ENCODE peak calls at places on chromosomes 12 and 14, in four cellular contexts. One of them, this sample, is unnamed.

GRCh38 chr12:82931349-82932116 is 244.8 kb downstream of the TMTC2 start:
- DNase-seq in fibroblast of pulmonary artery: no peak
- DNase-seq in AG20443: no peak
- DNase-seq in ELR: no peak
- DNase-seq in this sample: peak; percentile 5

GRCh38 chr12:10153271-10154144 is 18.4 kb downstream of the OLR1 start:
- DNase-seq in fibroblast of pulmonary artery: peak; percentile 73
- DNase-seq in AG20443: peak; percentile 86
- DNase-seq in ELR: peak; percentile 77
- DNase-seq in this sample: peak; percentile 81

GRCh38 chr12:50110127-50110761 is 1.8 kb upstream of the COX14 start:
- DNase-seq in fibroblast of pulmonary artery: no peak
- DNase-seq in AG20443: no peak
- DNase-seq in ELR: no peak
- DNase-seq in this sample: no peak

GRCh38 chr12:51923506-51924365 is 16.4 kb downstream of the ACVRL1 start:
- DNase-seq in fibroblast of pulmonary artery: peak; percentile 48
- DNase-seq in AG20443: peak; percentile 83
- DNase-seq in ELR: peak; percentile 53
- DNase-seq in this sample: no peak

GRCh38 chr12:105492591-105492990 is 162.1 kb downstream of the C12orf75 start:
- DNase-seq in fibroblast of pulmonary artery: peak; percentile 29
- DNase-seq in AG20443: peak; percentile 46
- DNase-seq in ELR: no peak
- DNase-seq in this sample: peak; percentile 64

GRCh38 chr14:22982013-22982476 is 306 bp downstream of the AJUBA start:
- DNase-seq in fibroblast of pulmonary artery: no peak
- DNase-seq in AG20443: no peak
- DNase-seq in ELR: no peak
- DNase-seq in this sample: no peak

GRCh38 chr12:21576431-21576830 is 28.2 kb downstream of the GYS2 start:
- DNase-seq in fibroblast of pulmonary artery: no peak
- DNase-seq in AG20443: no peak
- DNase-seq in ELR: no peak
- DNase-seq in this sample: no peak

GRCh38 chr12:80187660-80188090 is 88.3 kb downstream of the OTOGL start:
- DNase-seq in fibroblast of pulmonary artery: peak; percentile 49
- DNase-seq in AG20443: no peak
- DNase-seq in ELR: peak; percentile 66
- DNase-seq in this sample: peak; percentile 76

GRCh38 chr12:127810026-127810425 is 456.9 kb upstream of the TMEM132C start:
- DNase-seq in fibroblast of pulmonary artery: peak; percentile 63
- DNase-seq in AG20443: peak; percentile 46
- DNase-seq in ELR: peak; percentile 67
- DNase-seq in this sample: peak; percentile 84

GRCh38 chr14:96130854-96131253 is 73.8 kb upstream of the BDKRB2 start:
- DNase-seq in fibroblast of pulmonary artery: peak; percentile 21
- DNase-seq in AG20443: no peak
- DNase-seq in ELR: peak; percentile 43
- DNase-seq in this sample: peak; percentile 78

GRCh38 chr12:76201316-76201715 is 116.8 kb upstream of the NAP1L1 start:
- DNase-seq in fibroblast of pulmonary artery: no peak
- DNase-seq in AG20443: no peak
- DNase-seq in ELR: peak; percentile 18
- DNase-seq in this sample: no peak

GRCh38 chr14:93078830-93079229 is 36.9 kb downstream of the ITPK1 start:
- DNase-seq in fibroblast of pulmonary artery: no peak
- DNase-seq in AG20443: peak; percentile 87
- DNase-seq in ELR: peak; percentile 45
- DNase-seq in this sample: peak; percentile 43

GRCh38 chr12:129110575-129110974 is 257.3 kb downstream of the GLT1D1 start:
- DNase-seq in fibroblast of pulmonary artery: no peak
- DNase-seq in AG20443: no peak
- DNase-seq in ELR: no peak
- DNase-seq in this sample: no peak

GRCh38 chr12:32754101-32754500 is 1.6 kb downstream of the YARS2 start:
- DNase-seq in fibroblast of pulmonary artery: peak; percentile 28
- DNase-seq in AG20443: no peak
- DNase-seq in ELR: peak; percentile 8
- DNase-seq in this sample: peak; percentile 7

GRCh38 chr12:105798249-105798835 is 340.4 kb downstream of the NUAK1 start:
- DNase-seq in fibroblast of pulmonary artery: no peak
- DNase-seq in AG20443: no peak
- DNase-seq in ELR: no peak
- DNase-seq in this sample: no peak

GRCh38 chr14:81343166-81343565 is 57.0 kb downstream of the STON2 start:
- DNase-seq in fibroblast of pulmonary artery: no peak
- DNase-seq in AG20443: no peak
- DNase-seq in ELR: no peak
- DNase-seq in this sample: no peak

GRCh38 chr14:67004521-67004920 is 184.7 kb upstream of the GARIN2 start:
- DNase-seq in fibroblast of pulmonary artery: no peak
- DNase-seq in AG20443: no peak
- DNase-seq in ELR: peak; percentile 44
- DNase-seq in this sample: no peak

GRCh38 chr14:79337761-79338160 is 873.5 kb downstream of the DIO2 start:
- DNase-seq in fibroblast of pulmonary artery: no peak
- DNase-seq in AG20443: no peak
- DNase-seq in ELR: no peak
- DNase-seq in this sample: no peak

GRCh38 chr14:73728106-73729014 is 14.2 kb upstream of the PNMA1 start:
- DNase-seq in fibroblast of pulmonary artery: peak; percentile 86
- DNase-seq in AG20443: peak; percentile 85
- DNase-seq in ELR: peak; percentile 84
- DNase-seq in this sample: peak; percentile 82

GRCh38 chr12:104180389-104180788 is 35.2 kb upstream of the TXNRD1 start:
- DNase-seq in fibroblast of pulmonary artery: no peak
- DNase-seq in AG20443: no peak
- DNase-seq in ELR: no peak
- DNase-seq in this sample: peak; percentile 68

GRCh38 chr14:40336846-40337245 is 904.6 kb upstream of the FBXO33 start:
- DNase-seq in fibroblast of pulmonary artery: no peak
- DNase-seq in AG20443: no peak
- DNase-seq in ELR: no peak
- DNase-seq in this sample: no peak

GRCh38 chr12:15088115-15088514 is 115.3 kb downstream of the PDE6H start:
- DNase-seq in fibroblast of pulmonary artery: no peak
- DNase-seq in AG20443: no peak
- DNase-seq in ELR: no peak
- DNase-seq in this sample: no peak